ENCODE peak calls at places on chromosomes 7 and 10, in five cellular contexts. One of them, this sample, is unnamed.

GRCh38 chr10:71325258-71325657 is 6.2 kb downstream of the SLC29A3 start:
- DNase-seq in mesendoderm: no peak
- DNase-seq in neuronal stem cell: no peak
- DNase-seq in mesenchymal stem cell: no peak
- DNase-seq in IMR-90: no peak
- DNase-seq in this sample: no peak

GRCh38 chr10:99612167-99612831 is 7.9 kb downstream of the SLC25A28 start:
- DNase-seq in mesendoderm: peak; percentile 82
- DNase-seq in neuronal stem cell: peak; percentile 63
- DNase-seq in mesenchymal stem cell: peak; percentile 76
- DNase-seq in IMR-90: peak; percentile 62
- DNase-seq in this sample: no peak

GRCh38 chr10:60810437-60811182 is 32.3 kb downstream of the CDK1 start:
- DNase-seq in mesendoderm: no peak
- DNase-seq in neuronal stem cell: no peak
- DNase-seq in mesenchymal stem cell: peak; percentile 82
- DNase-seq in IMR-90: peak; percentile 60
- DNase-seq in this sample: no peak

GRCh38 chr10:113475381-113475807 is 77.5 kb upstream of the HABP2 start:
- DNase-seq in mesendoderm: peak; percentile 32
- DNase-seq in neuronal stem cell: no peak
- DNase-seq in mesenchymal stem cell: no peak
- DNase-seq in IMR-90: no peak
- DNase-seq in this sample: no peak

GRCh38 chr10:43585046-43585445 is 10.6 kb upstream of the ZNF239 start:
- DNase-seq in mesendoderm: no peak
- DNase-seq in neuronal stem cell: no peak
- DNase-seq in mesenchymal stem cell: no peak
- DNase-seq in IMR-90: peak; percentile 64
- DNase-seq in this sample: no peak

GRCh38 chr10:125085281-125085680 is 75.1 kb downstream of the CTBP2 start:
- DNase-seq in mesendoderm: no peak
- DNase-seq in neuronal stem cell: no peak
- DNase-seq in mesenchymal stem cell: no peak
- DNase-seq in IMR-90: no peak
- DNase-seq in this sample: no peak

GRCh38 chr7:72709909-72710308 is 118.1 kb downstream of the TYW1B start:
- DNase-seq in mesendoderm: no peak
- DNase-seq in neuronal stem cell: no peak
- DNase-seq in mesenchymal stem cell: no peak
- DNase-seq in IMR-90: peak; percentile 4
- DNase-seq in this sample: no peak

GRCh38 chr7:132501956-132502355 is 74.3 kb downstream of the PLXNA4 start:
- DNase-seq in mesendoderm: no peak
- DNase-seq in neuronal stem cell: no peak
- DNase-seq in mesenchymal stem cell: no peak
- DNase-seq in IMR-90: no peak
- DNase-seq in this sample: no peak

GRCh38 chr7:132084776-132085388 is 491.4 kb downstream of the PLXNA4 start:
- DNase-seq in mesendoderm: peak; percentile 69
- DNase-seq in neuronal stem cell: no peak
- DNase-seq in mesenchymal stem cell: no peak
- DNase-seq in IMR-90: peak; percentile 11
- DNase-seq in this sample: no peak

GRCh38 chr7:4406288-4407058 is 275.6 kb upstream of the FOXK1 start:
- DNase-seq in mesendoderm: peak; percentile 3
- DNase-seq in neuronal stem cell: no peak
- DNase-seq in mesenchymal stem cell: no peak
- DNase-seq in IMR-90: no peak
- DNase-seq in this sample: no peak

GRCh38 chr7:151408839-151409554 is 841 bp downstream of the WDR86 start:
- DNase-seq in mesendoderm: peak; percentile 89
- DNase-seq in neuronal stem cell: no peak
- DNase-seq in mesenchymal stem cell: peak; percentile 52
- DNase-seq in IMR-90: no peak
- DNase-seq in this sample: peak; percentile 75

GRCh38 chr7:111357691-111358090 is 204.6 kb downstream of the IMMP2L start:
- DNase-seq in mesendoderm: no peak
- DNase-seq in neuronal stem cell: no peak
- DNase-seq in mesenchymal stem cell: peak; percentile 49
- DNase-seq in IMR-90: peak; percentile 56
- DNase-seq in this sample: no peak

GRCh38 chr7:18520450-18521235 is 25.1 kb downstream of the HDAC9 start:
- DNase-seq in mesendoderm: no peak
- DNase-seq in neuronal stem cell: no peak
- DNase-seq in mesenchymal stem cell: peak; percentile 55
- DNase-seq in IMR-90: peak; percentile 83
- DNase-seq in this sample: no peak

GRCh38 chr10:112404612-112405011 is 30.7 kb downstream of the ACSL5 start:
- DNase-seq in mesendoderm: no peak
- DNase-seq in neuronal stem cell: no peak
- DNase-seq in mesenchymal stem cell: no peak
- DNase-seq in IMR-90: peak; percentile 10
- DNase-seq in this sample: no peak

GRCh38 chr7:33773053-33773452 is 132.3 kb upstream of the BMPER start:
- DNase-seq in mesendoderm: no peak
- DNase-seq in neuronal stem cell: no peak
- DNase-seq in mesenchymal stem cell: peak; percentile 29
- DNase-seq in IMR-90: peak; percentile 68
- DNase-seq in this sample: no peak

GRCh38 chr7:148623586-148624282 is 33.2 kb downstream of the C7orf33 start:
- DNase-seq in mesendoderm: no peak
- DNase-seq in neuronal stem cell: no peak
- DNase-seq in mesenchymal stem cell: peak; percentile 41
- DNase-seq in IMR-90: peak; percentile 5
- DNase-seq in this sample: no peak

GRCh38 chr7:109529712-109530111 is 960.0 kb downstream of the DNAJB9 start:
- DNase-seq in mesendoderm: peak; percentile 7
- DNase-seq in neuronal stem cell: no peak
- DNase-seq in mesenchymal stem cell: no peak
- DNase-seq in IMR-90: no peak
- DNase-seq in this sample: no peak

GRCh38 chr7:88928266-88928665 is 132.7 kb upstream of the TEX47 start:
- DNase-seq in mesendoderm: no peak
- DNase-seq in neuronal stem cell: no peak
- DNase-seq in mesenchymal stem cell: no peak
- DNase-seq in IMR-90: no peak
- DNase-seq in this sample: no peak

DNA sequence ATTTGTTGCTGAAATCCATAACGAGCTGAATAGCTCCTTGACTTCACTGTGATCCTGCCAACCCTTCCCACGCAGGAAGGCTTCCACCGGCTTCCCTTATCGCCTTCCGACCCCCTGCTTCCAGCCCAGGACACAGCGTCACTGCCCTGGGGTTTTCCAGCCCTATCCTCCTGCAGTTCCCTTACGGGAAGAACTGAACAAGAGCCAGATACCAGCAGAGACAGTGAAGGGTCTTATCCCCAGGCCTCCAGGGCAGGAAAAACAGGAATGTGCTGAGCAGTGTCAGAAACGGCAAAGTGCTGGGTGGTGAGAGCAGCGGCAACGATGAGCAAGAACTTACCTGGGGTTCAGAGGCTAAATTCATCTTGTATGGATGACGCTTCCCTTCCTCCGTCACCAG is 22.4 kb downstream of the PDLIM1 start:
- DNase-seq in mesendoderm: peak; percentile 95
- DNase-seq in neuronal stem cell: no peak
- DNase-seq in mesenchymal stem cell: peak; percentile 93
- DNase-seq in IMR-90: peak; percentile 60
- DNase-seq in this sample: no peak
- H2BK15ac ChIP-seq in mesendoderm: no peak overlapping the region
- H2BK15ac ChIP-seq in neuronal stem cell: no peak overlapping the region
- H2BK15ac ChIP-seq in mesenchymal stem cell: no peak overlapping the region
- H2BK15ac ChIP-seq in IMR-90: no peak overlapping the region
- H2BK15ac ChIP-seq in this sample: no peak overlapping the region

GRCh38 chr10:3068201-3068967 is 1.0 kb downstream of the PFKP start:
- DNase-seq in mesendoderm: peak; percentile 72
- DNase-seq in neuronal stem cell: no peak
- DNase-seq in mesenchymal stem cell: peak; percentile 80
- DNase-seq in IMR-90: peak; percentile 54
- DNase-seq in this sample: no peak
- H4K8ac ChIP-seq in mesendoderm: peak overlapping the region; percentile 28
- H4K8ac ChIP-seq in neuronal stem cell: no peak overlapping the region
- H4K8ac ChIP-seq in mesenchymal stem cell: peak overlapping the region; percentile 88
- H4K8ac ChIP-seq in IMR-90: peak overlapping the region; percentile 74
- H4K8ac ChIP-seq in this sample: peak overlapping the region; percentile 70

DNA sequence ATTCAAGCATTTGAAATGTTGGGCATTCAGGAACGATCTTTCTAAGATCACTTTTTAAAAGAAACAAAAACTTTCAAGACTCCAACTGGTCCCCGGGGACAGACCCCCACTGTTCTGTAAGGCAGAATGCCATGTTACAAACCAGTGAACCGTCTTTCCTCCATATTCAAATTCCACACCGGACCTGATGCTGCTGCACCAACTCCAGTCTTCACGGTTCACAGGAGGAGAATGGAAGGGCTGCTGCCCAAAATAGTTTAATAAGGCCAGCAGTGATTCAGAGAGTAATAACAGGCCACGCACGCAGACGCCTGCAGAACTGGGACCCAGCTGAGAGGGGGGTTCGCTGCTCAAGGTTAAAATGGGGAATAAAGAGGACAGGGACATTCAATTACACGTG is 47.2 kb downstream of the OSBPL3 start:
- DNase-seq in mesendoderm: no peak
- DNase-seq in neuronal stem cell: no peak
- DNase-seq in mesenchymal stem cell: no peak
- DNase-seq in IMR-90: no peak
- DNase-seq in this sample: no peak
- H3K4me3 ChIP-seq in mesendoderm: no peak overlapping the region
- H3K4me3 ChIP-seq in neuronal stem cell: no peak overlapping the region
- H3K4me3 ChIP-seq in mesenchymal stem cell: no peak overlapping the region
- H3K4me3 ChIP-seq in IMR-90: no peak overlapping the region
- H3K4me3 ChIP-seq in this sample: no peak overlapping the region

DNA sequence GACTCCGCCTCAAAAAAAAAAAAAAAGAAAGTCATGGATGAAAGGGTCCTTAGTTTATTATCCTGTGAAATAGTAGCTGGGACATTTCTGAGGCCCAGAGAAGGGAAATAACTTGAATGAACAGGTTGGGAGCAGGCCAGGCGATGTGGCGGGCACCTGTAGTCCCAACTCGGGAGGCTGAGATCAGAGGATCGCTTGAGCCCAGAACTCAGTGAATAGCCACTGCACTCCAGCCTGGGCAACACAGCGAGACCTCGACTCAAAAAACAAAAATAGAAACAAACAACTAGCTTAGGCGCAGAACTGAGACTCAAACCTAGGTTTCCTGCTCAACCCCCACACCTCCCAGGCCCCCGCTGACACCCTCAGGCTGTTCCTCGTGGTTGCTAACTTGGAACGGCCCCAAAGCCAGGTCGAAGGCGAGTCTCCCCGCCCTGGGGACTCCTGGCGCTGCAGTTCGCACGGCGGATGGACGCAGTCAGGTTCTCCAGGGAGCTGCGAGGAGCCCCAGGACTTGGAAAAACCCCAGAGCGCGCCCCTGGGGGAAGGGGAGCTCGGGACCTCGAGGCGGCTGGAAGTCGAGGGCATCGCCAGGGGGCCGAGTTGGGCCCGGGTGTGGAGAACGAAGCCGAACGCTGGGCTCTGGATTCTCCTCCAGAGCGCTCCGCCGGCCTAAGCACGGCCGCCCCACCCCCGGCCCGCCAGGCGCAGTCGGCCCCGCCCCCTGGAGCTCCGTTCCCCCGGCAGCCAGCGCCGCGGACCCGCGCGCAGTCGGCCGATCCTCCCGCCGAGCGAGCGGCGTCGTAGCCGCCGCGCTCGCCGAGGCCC is at the start of gene STOX1:
- DNase-seq in mesendoderm: peak; percentile 80
- DNase-seq in neuronal stem cell: peak; percentile 73
- DNase-seq in mesenchymal stem cell: peak; percentile 73
- DNase-seq in IMR-90: peak; percentile 51
- DNase-seq in this sample: peak; percentile 13
- H2BK15ac ChIP-seq in mesendoderm: no peak within 1 kb of the TSS
- H2BK15ac ChIP-seq in neuronal stem cell: peak within 1 kb of the TSS; percentile 81
- H2BK15ac ChIP-seq in mesenchymal stem cell: peak within 1 kb of the TSS; percentile 78
- H2BK15ac ChIP-seq in IMR-90: no peak within 1 kb of the TSS
- H2BK15ac ChIP-seq in this sample: no peak within 1 kb of the TSS

GRCh38 chr7:6386779-6387178 is 61.0 kb downstream of the DAGLB start:
- DNase-seq in mesendoderm: no peak
- DNase-seq in neuronal stem cell: no peak
- DNase-seq in mesenchymal stem cell: no peak
- DNase-seq in IMR-90: no peak
- DNase-seq in this sample: no peak

GRCh38 chr7:6392712-6393666 is 54.8 kb downstream of the DAGLB start:
- DNase-seq in mesendoderm: peak; percentile 60
- DNase-seq in neuronal stem cell: no peak
- DNase-seq in mesenchymal stem cell: peak; percentile 84
- DNase-seq in IMR-90: peak; percentile 77
- DNase-seq in this sample: no peak

GRCh38 chr7:6385909-6386560 is 61.7 kb downstream of the DAGLB start:
- DNase-seq in mesendoderm: no peak
- DNase-seq in neuronal stem cell: no peak
- DNase-seq in mesenchymal stem cell: peak; percentile 39
- DNase-seq in IMR-90: no peak
- DNase-seq in this sample: no peak

GRCh38 chr7:6387734-6388294 is 59.9 kb downstream of the DAGLB start:
- DNase-seq in mesendoderm: no peak
- DNase-seq in neuronal stem cell: no peak
- DNase-seq in mesenchymal stem cell: no peak
- DNase-seq in IMR-90: no peak
- DNase-seq in this sample: no peak

DNA sequence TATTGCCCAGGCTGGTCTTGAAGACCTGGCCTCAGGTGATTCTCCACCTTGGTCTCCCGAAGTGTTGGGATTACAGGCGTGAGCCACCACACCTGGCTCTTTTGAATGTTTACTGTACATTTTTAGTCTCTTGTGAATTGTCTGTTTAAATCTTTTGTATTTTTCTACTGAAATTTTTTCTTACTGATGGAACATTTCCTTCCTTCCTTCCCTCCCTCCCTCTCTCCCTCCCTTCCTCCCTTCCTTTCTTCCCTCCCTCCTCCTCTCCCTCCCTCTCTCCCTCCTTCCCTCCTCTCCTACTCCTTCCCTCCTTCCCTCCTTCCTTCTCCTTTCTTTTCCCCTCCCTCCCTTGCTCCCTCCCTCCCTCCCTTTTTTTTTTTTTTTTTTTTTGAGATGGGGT is 58.0 kb downstream of the DAGLB start:
- DNase-seq in mesendoderm: no peak
- DNase-seq in neuronal stem cell: no peak
- DNase-seq in mesenchymal stem cell: no peak
- DNase-seq in IMR-90: no peak
- DNase-seq in this sample: no peak
- H4K8ac ChIP-seq in mesendoderm: no peak overlapping the region
- H4K8ac ChIP-seq in neuronal stem cell: no peak overlapping the region
- H4K8ac ChIP-seq in mesenchymal stem cell: no peak overlapping the region
- H4K8ac ChIP-seq in IMR-90: no peak overlapping the region
- H4K8ac ChIP-seq in this sample: no peak overlapping the region

GRCh38 chr10:102465466-102465865 is 14.1 kb upstream of the C10orf95 start:
- DNase-seq in mesendoderm: no peak
- DNase-seq in neuronal stem cell: no peak
- DNase-seq in mesenchymal stem cell: no peak
- DNase-seq in IMR-90: no peak
- DNase-seq in this sample: no peak
- H3K4me3 ChIP-seq in mesendoderm: no peak overlapping the region
- H3K4me3 ChIP-seq in neuronal stem cell: no peak overlapping the region
- H3K4me3 ChIP-seq in mesenchymal stem cell: no peak overlapping the region
- H3K4me3 ChIP-seq in IMR-90: no peak overlapping the region
- H3K4me3 ChIP-seq in this sample: no peak overlapping the region

GRCh38 chr10:62813981-62814380 is 2.2 kb downstream of the EGR2 start:
- DNase-seq in mesendoderm: no peak
- DNase-seq in neuronal stem cell: no peak
- DNase-seq in mesenchymal stem cell: no peak
- DNase-seq in IMR-90: no peak
- DNase-seq in this sample: no peak
- H2BK15ac ChIP-seq in mesendoderm: no peak overlapping the region
- H2BK15ac ChIP-seq in neuronal stem cell: no peak overlapping the region
- H2BK15ac ChIP-seq in mesenchymal stem cell: no peak overlapping the region
- H2BK15ac ChIP-seq in IMR-90: no peak overlapping the region
- H2BK15ac ChIP-seq in this sample: no peak overlapping the region